ENCODE peak calls at places on chromosomes 6 and 20, in five cellular contexts. O is psoas muscle, K is upper lobe of right lung, H is AG09309, Q is uterus. I is an unnamed sample.

GRCh38 chr6:140208286-140208685 is 833.8 kb upstream of the CITED2 start:
- DNase-seq in O (no peak), K (no peak), H (no peak), Q (no peak), I (no peak)

GRCh38 chr6:15066433-15067337 is 179.2 kb upstream of the JARID2 start:
- DNase-seq in O (peak; percentile 40), K (peak; percentile 62), H (peak; percentile 62), Q (peak; percentile 33), I (peak; percentile 59)

GRCh38 chr20:50281831-50282591 is 91.4 kb downstream of the CEBPB start:
- DNase-seq in O (peak; percentile 14), K (no peak), H (no peak), Q (no peak), I (no peak)

GRCh38 chr6:15879372-15880261 is 216.8 kb upstream of the DTNBP1 start:
- DNase-seq in O (peak; percentile 71), K (peak; percentile 71), H (peak; percentile 18), Q (peak; percentile 54), I (peak; percentile 67)

GRCh38 chr20:49483706-49484101 is 1.2 kb upstream of the KCNB1 start:
- DNase-seq in O (no peak), K (no peak), H (no peak), Q (no peak), I (no peak)

GRCh38 chr6:16196260-16196914 is 42.0 kb upstream of the GMPR start:
- DNase-seq in O (no peak), K (no peak), H (no peak), Q (no peak), I (no peak)

GRCh38 chr6:27890351-27891299 is 21.6 kb downstream of the OR2B2 start:
- DNase-seq in O (peak; percentile 24), K (peak; percentile 74), H (peak; percentile 87), Q (no peak), I (peak; percentile 93)

GRCh38 chr6:4350571-4351505 is 215.5 kb upstream of the ECI2 start:
- DNase-seq in O (no peak), K (no peak), H (no peak), Q (peak; percentile 55), I (no peak)

GRCh38 chr20:856361-856775 is 22.9 kb downstream of the FAM110A start:
- DNase-seq in O (no peak), K (peak; percentile 76), H (peak; percentile 46), Q (no peak), I (peak; percentile 86)

GRCh38 chr6:105807905-105808304 is 278.2 kb upstream of the PRDM1 start:
- DNase-seq in O (no peak), K (no peak), H (no peak), Q (no peak), I (no peak)

GRCh38 chr6:4870821-4871494 is 94.8 kb downstream of the CDYL start:
- DNase-seq in O (no peak), K (no peak), H (no peak), Q (no peak), I (peak; percentile 35)

GRCh38 chr6:108556864-108557493 is 3.7 kb upstream of the FOXO3 start:
- DNase-seq in O (no peak), K (no peak), H (no peak), Q (no peak), I (peak; percentile 34)

GRCh38 chr6:168060521-168060931 is 18.5 kb downstream of the FRMD1 start:
- DNase-seq in O (peak; percentile 64), K (no peak), H (no peak), Q (peak; percentile 32), I (peak; percentile 65)

GRCh38 chr20:48769111-48769879 is 58.5 kb downstream of the PREX1 start:
- DNase-seq in O (no peak), K (no peak), H (no peak), Q (no peak), I (no peak)

GRCh38 chr6:32147401-32148132 is 4.2 kb downstream of the PRRT1 start:
- DNase-seq in O (no peak), K (no peak), H (no peak), Q (no peak), I (no peak)
- H3K4me3 ChIP-seq in O (no peak overlapping the region), K (no peak overlapping the region), H (no peak overlapping the region), Q (no peak overlapping the region), I (no peak overlapping the region)

GRCh38 chr6:139124887-139125672 is 9.8 kb upstream of the HECA start:
- DNase-seq in O (peak; percentile 29), K (peak; percentile 68), H (no peak), Q (peak; percentile 37), I (peak; percentile 55)
- TF ChIP-seq CTCF in O (peak; percentile 24), K (peak; percentile 56), H (peak; percentile 55), Q (no peak), I (peak; percentile 43)

DNA sequence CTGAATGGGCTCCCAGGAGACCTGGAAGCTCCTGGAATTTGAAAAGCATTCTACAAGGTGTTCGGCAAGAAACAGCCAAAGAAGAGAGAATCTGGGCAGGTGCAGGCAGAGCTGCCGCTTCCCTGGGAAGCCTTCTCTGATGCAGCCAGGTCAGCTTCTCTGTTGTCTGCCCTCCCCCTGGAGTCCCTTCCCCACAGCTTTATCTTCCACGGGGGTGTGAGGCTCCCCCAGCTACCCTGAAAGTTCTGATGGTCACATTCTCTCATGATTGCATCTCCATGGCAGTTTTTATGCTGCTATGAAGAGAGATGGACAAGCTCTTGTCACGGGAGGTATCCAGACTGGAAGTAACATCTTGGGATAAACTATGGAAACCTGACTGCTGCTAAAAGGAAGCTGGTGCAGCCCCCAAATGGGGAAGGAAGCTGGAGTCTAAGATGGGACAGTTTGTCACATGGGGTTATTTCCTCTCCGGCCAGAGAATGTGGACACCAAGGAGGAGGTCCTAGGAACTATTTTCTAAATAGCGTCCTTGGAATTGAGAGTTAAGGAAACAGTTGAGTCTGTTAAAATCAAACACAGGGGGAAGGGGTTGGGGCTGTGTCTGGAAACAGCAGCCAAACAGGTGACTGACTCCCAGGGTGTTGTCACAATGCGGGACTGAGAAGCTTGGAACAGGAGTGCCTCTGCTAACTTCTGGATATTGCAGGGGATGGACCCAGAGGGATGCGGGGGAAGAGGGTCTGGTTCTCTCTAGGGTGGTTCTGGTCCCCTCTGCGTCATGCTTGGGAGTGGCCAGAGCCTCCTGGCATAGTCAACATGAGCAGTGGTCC is 91.1 kb downstream of the ASXL1 start:
- DNase-seq in O (no peak), K (peak; percentile 54), H (no peak), Q (no peak), I (no peak)
- H3K4me3 ChIP-seq in O (no peak overlapping the region), K (no peak overlapping the region), H (no peak overlapping the region), Q (no peak overlapping the region), I (no peak overlapping the region)

GRCh38 chr6:44649365-44650025 is 262.0 kb downstream of the CDC5L start:
- DNase-seq in O (no peak), K (no peak), H (peak; percentile 39), Q (no peak), I (peak; percentile 69)
- TF ChIP-seq CTCF in O (no peak), K (no peak), H (no peak), Q (no peak), I (no peak)

DNA sequence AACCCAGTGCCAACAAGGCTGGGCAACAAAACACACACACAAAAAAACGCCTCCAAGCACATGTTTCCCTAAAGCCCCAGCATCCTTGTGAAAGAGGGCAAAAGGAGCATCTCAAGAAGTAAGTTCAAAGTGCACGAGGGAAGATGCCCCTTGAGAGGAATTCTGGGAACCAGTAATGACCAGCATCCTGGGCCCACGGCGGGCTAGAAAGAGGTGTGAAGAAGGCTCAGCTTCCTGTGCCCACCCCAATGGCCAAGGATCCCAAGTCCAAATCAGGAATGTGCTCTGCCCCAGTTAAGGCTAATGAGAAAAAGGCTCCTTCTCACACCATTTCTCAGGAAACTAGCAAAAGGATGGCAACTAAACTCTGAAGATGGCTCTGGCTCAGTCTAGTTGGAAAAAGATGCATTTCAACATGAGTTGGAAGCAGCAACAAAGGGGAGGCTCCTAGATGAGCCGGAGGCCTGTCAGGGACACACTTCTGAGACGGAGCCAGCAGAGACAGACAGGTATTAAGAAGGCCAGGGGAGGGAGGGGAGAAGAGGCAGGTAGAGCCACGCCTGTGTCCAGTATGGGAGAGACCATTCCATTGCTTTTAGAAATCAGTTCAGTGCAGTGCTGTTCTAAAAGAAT is 3.2 kb downstream of the RIMS4 start:
- DNase-seq in O (no peak), K (no peak), H (no peak), Q (no peak), I (no peak)
- H3K4me3 ChIP-seq in O (no peak overlapping the region), K (no peak overlapping the region), H (no peak overlapping the region), Q (no peak overlapping the region), I (no peak overlapping the region)

GRCh38 chr6:161836643-161837448 is 563.0 kb upstream of the AGPAT4 start:
- DNase-seq in O (no peak), K (no peak), H (no peak), Q (no peak), I (no peak)
- TF ChIP-seq CTCF in O (no peak), K (no peak), H (no peak), Q (no peak), I (peak; percentile 53)

GRCh38 chr20:36845288-36845969 is 30.5 kb upstream of the TLDC2 start:
- DNase-seq in O (no peak), K (no peak), H (no peak), Q (no peak), I (no peak)
- H3K4me3 ChIP-seq in O (no peak overlapping the region), K (no peak overlapping the region), H (no peak overlapping the region), Q (no peak overlapping the region), I (no peak overlapping the region)

DNA sequence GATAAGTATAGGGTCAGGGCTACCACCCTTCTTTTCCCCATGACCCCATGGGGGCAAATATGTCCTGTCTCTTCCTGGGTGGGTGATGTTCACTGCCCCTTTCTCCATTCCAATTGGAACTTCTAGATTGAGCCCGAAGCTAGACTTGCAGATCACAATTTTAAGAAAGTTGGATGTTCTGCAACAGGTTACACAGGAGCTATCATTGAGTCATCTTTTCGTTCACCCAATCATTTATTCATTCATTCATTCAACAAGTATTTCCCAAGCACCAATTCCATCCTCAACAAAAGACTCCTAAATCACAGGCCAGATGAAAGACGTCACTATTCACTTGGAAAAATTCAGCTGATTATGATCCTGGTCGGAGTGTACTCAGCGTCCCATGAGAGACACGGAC is 71.0 kb upstream of the FOXP4 start:
- DNase-seq in O (no peak), K (no peak), H (no peak), Q (no peak), I (no peak)
- TF ChIP-seq CTCF in O (no peak), K (no peak), H (no peak), Q (no peak), I (no peak)

I was measured in AG10803.